ENCODE peak calls at places on chromosomes 12 and 14, in five cellular contexts. One of them, this sample, is unnamed. For H3K79me2 and H3K4me1, the result is how much of the 10 kb centered on the place peaks cover.

GRCh38 chr12:64679487-64679983 is 69.2 kb downstream of the RASSF3 start:
- DNase-seq in HCT116: peak
- DNase-seq in H1: no peak
- DNase-seq in K562: peak
- DNase-seq in HepG2: no peak
- DNase-seq in this sample: peak

GRCh38 chr14:32453857-32454810 is 125.0 kb downstream of the AKAP6 start:
- DNase-seq in K562: no peak
- DNase-seq in H1: no peak
- DNase-seq in HCT116: no peak
- DNase-seq in HepG2: no peak
- DNase-seq in this sample: no peak

GRCh38 chr14:67819563-67820411 is at the start of gene RAD51B:
- DNase-seq in K562: peak
- DNase-seq in HepG2: peak
- DNase-seq in H1: peak
- DNase-seq in HCT116: peak
- DNase-seq in this sample: peak

GRCh38 chr14:88476375-88476774 is 78.4 kb downstream of the PTPN21 start:
- DNase-seq in HCT116: no peak
- DNase-seq in HepG2: no peak
- DNase-seq in K562: no peak
- DNase-seq in H1: no peak
- DNase-seq in this sample: no peak

GRCh38 chr14:101518611-101519048 is 42.7 kb upstream of the DIO3 start:
- DNase-seq in HepG2: no peak
- DNase-seq in K562: no peak
- DNase-seq in HCT116: no peak
- DNase-seq in H1: no peak
- DNase-seq in this sample: no peak

GRCh38 chr14:106518054-106518943 is 991.9 kb downstream of the TMEM121 start:
- DNase-seq in K562: no peak
- DNase-seq in HCT116: no peak
- DNase-seq in H1: no peak
- DNase-seq in HepG2: no peak
- DNase-seq in this sample: no peak

GRCh38 chr14:32648434-32648833 is 290.2 kb upstream of the NPAS3 start:
- DNase-seq in HepG2: no peak
- DNase-seq in HCT116: no peak
- DNase-seq in K562: no peak
- DNase-seq in H1: no peak
- DNase-seq in this sample: no peak

GRCh38 chr12:7609480-7609879 is 56.2 kb downstream of the APOBEC1 start:
- DNase-seq in K562: no peak
- DNase-seq in HepG2: no peak
- DNase-seq in H1: no peak
- DNase-seq in HCT116: no peak
- DNase-seq in this sample: no peak

GRCh38 chr14:49240383-49240782 is 345.8 kb downstream of the RPS29 start:
- DNase-seq in HepG2: no peak
- DNase-seq in H1: no peak
- DNase-seq in K562: no peak
- DNase-seq in HCT116: no peak
- DNase-seq in this sample: no peak

GRCh38 chr12:50221228-50222008 is 54.2 kb upstream of the CERS5 start:
- DNase-seq in HCT116: no peak
- DNase-seq in K562: no peak
- DNase-seq in HepG2: no peak
- DNase-seq in H1: no peak
- DNase-seq in this sample: peak

GRCh38 chr12:76055393-76055792 is 23.8 kb upstream of the PHLDA1 start:
- DNase-seq in HCT116: no peak
- DNase-seq in K562: no peak
- DNase-seq in HepG2: no peak
- DNase-seq in H1: no peak
- DNase-seq in this sample: no peak
- H3K79me2 ChIP-seq in HCT116: half or more
- H3K79me2 ChIP-seq in K562: under half
- H3K79me2 ChIP-seq in HepG2: under half
- H3K79me2 ChIP-seq in H1: under half
- H3K79me2 ChIP-seq in this sample: under half

GRCh38 chr12:108854055-108854452 is 3.3 kb downstream of the SSH1 start:
- DNase-seq in HCT116: no peak
- DNase-seq in H1: no peak
- DNase-seq in HepG2: peak
- DNase-seq in K562: no peak
- DNase-seq in this sample: no peak

GRCh38 chr12:108852674-108853073 is 4.7 kb downstream of the SSH1 start:
- DNase-seq in HCT116: no peak
- DNase-seq in H1: no peak
- DNase-seq in HepG2: no peak
- DNase-seq in K562: no peak
- DNase-seq in this sample: peak

GRCh38 chr12:108853426-108853825 is 4.0 kb downstream of the SSH1 start:
- DNase-seq in HepG2: no peak
- DNase-seq in K562: no peak
- DNase-seq in HCT116: no peak
- DNase-seq in H1: no peak
- DNase-seq in this sample: no peak

GRCh38 chr12:108849653-108850052 is 7.7 kb downstream of the SSH1 start:
- DNase-seq in HepG2: no peak
- DNase-seq in K562: peak
- DNase-seq in H1: no peak
- DNase-seq in HCT116: no peak
- DNase-seq in this sample: no peak

DNA sequence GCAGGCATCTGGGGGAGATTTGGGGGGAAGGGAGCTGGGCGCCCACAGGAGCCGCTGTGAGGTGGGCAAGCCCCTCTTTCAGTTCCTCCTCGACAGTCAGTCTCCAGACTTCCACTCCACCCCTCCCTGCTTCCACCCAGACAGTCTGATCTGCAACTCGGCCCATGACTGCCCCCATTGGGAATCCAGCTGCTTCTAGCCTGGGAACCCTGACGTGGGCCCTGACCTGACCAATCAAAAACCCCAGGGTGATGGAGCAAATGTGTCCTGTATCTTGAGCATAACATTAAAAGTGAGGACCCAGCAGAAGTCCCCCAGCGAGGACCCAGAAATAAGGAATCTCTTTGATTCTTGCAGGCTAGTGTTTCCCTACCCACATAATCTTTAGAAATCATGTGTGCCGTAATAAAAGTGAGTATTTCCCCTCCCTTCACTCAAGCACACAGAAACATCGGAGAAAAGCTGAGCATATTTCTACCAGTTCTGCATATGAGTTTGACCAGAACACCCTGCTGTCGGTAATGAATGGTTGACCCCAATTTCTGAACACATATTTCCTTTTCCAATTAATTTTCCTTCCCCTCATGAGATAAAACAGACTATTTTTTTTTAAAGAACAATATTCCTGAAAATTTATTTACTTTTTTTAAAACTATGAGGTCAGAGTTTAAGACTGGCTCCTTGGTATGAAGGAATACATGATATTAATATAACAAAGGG is 6.4 kb downstream of the SSH1 start:
- DNase-seq in HCT116: no peak
- DNase-seq in K562: peak
- DNase-seq in HepG2: no peak
- DNase-seq in H1: no peak
- DNase-seq in this sample: peak
- TF ChIP-seq POLR2A in HCT116: no peak
- TF ChIP-seq POLR2A in K562: no peak
- TF ChIP-seq POLR2A in HepG2: no peak
- TF ChIP-seq POLR2A in H1: no peak
- TF ChIP-seq POLR2A in this sample: no peak

GRCh38 chr14:56172074-56172473 is 53.9 kb downstream of the PELI2 start:
- DNase-seq in K562: no peak
- DNase-seq in HCT116: no peak
- DNase-seq in HepG2: no peak
- DNase-seq in H1: no peak
- DNase-seq in this sample: no peak
- H3K4me1 ChIP-seq in K562: under half
- H3K4me1 ChIP-seq in HCT116: under half
- H3K4me1 ChIP-seq in HepG2: under half
- H3K4me1 ChIP-seq in H1: under half
- H3K4me1 ChIP-seq in this sample: under half

GRCh38 chr14:99596071-99596627 is 7.9 kb downstream of the CCDC85C start:
- DNase-seq in HepG2: no peak
- DNase-seq in K562: no peak
- DNase-seq in H1: no peak
- DNase-seq in HCT116: no peak
- DNase-seq in this sample: peak

GRCh38 chr14:99595034-99595433 is 9.0 kb downstream of the CCDC85C start:
- DNase-seq in HepG2: no peak
- DNase-seq in H1: no peak
- DNase-seq in K562: no peak
- DNase-seq in HCT116: no peak
- DNase-seq in this sample: no peak

GRCh38 chr14:99593971-99594841 is 9.8 kb downstream of the CCDC85C start:
- DNase-seq in K562: no peak
- DNase-seq in H1: no peak
- DNase-seq in HCT116: no peak
- DNase-seq in HepG2: no peak
- DNase-seq in this sample: no peak

GRCh38 chr14:99596772-99597171 is 7.2 kb downstream of the CCDC85C start:
- DNase-seq in HepG2: no peak
- DNase-seq in K562: no peak
- DNase-seq in H1: no peak
- DNase-seq in HCT116: no peak
- DNase-seq in this sample: no peak

GRCh38 chr14:99595524-99595923 is 8.5 kb downstream of the CCDC85C start:
- DNase-seq in HCT116: no peak
- DNase-seq in K562: no peak
- DNase-seq in HepG2: no peak
- DNase-seq in H1: no peak
- DNase-seq in this sample: no peak
- H3K79me2 ChIP-seq in HCT116: half or more
- H3K79me2 ChIP-seq in K562: under half
- H3K79me2 ChIP-seq in HepG2: half or more
- H3K79me2 ChIP-seq in H1: under half
- H3K79me2 ChIP-seq in this sample: under half

GRCh38 chr12:124567035-124567672 is at the start of gene NCOR2:
- DNase-seq in HepG2: no peak
- DNase-seq in HCT116: no peak
- DNase-seq in H1: peak
- DNase-seq in K562: peak
- DNase-seq in this sample: no peak
- TF ChIP-seq POLR2A in HepG2: no peak
- TF ChIP-seq POLR2A in HCT116: no peak
- TF ChIP-seq POLR2A in H1: no peak
- TF ChIP-seq POLR2A in K562: no peak
- TF ChIP-seq POLR2A in this sample: no peak

GRCh38 chr14:77068515-77069200 is 29.4 kb upstream of the CIPC start:
- DNase-seq in H1: no peak
- DNase-seq in HCT116: no peak
- DNase-seq in K562: no peak
- DNase-seq in HepG2: no peak
- DNase-seq in this sample: no peak
- H3K4me1 ChIP-seq in H1: under half
- H3K4me1 ChIP-seq in HCT116: under half
- H3K4me1 ChIP-seq in K562: under half
- H3K4me1 ChIP-seq in HepG2: under half
- H3K4me1 ChIP-seq in this sample: under half